ENCODE peak calls at places on chromosome 1, in seven cellular contexts. H is Calu3; L is stimulated activated CD4-positive, alpha-beta T cell treated with anti-CD3 and anti-CD28 coated beads, Interleukin-12 subunit alpha, Interleukin-12 subunit beta, amount 100 ng/mL, for 4 hours; W is myocyte; V is germinal center; B is substantia nigra; Q is NCI-H1105 treated with DMSO at 0.1 percent for 48 hours. I is an unnamed sample.

GRCh38 chr1:218467101-218467728 is 122.1 kb downstream of the TGFB2 start:
- DNase-seq in V (no peak), L (no peak), W (peak; percentile 77), H (no peak), Q (no peak), B (no peak), I (no peak)

GRCh38 chr1:75265792-75266191 is 131.6 kb downstream of the LHX8 start:
- DNase-seq in W (peak; percentile 22), Q (peak; percentile 69), L (no peak), B (no peak), H (peak; percentile 22), V (peak; percentile 8), I (no peak)

GRCh38 chr1:103371234-103371633 is 154.3 kb upstream of the RNPC3 start:
- DNase-seq in H (no peak), W (peak; percentile 60), B (no peak), Q (no peak), L (no peak), V (no peak), I (no peak)

GRCh38 chr1:45503462-45504360 is 3.6 kb downstream of the MMACHC start:
- DNase-seq in B (no peak), W (no peak), V (no peak), H (no peak), Q (no peak), L (no peak), I (no peak)

GRCh38 chr1:218330043-218330623 is 15.0 kb upstream of the TGFB2 start:
- DNase-seq in V (peak; percentile 27), L (no peak), W (peak; percentile 53), B (no peak), H (no peak), Q (peak; percentile 62), I (no peak)

GRCh38 chr1:206897175-206897574 is at the start of gene IL24:
- DNase-seq in H (no peak), Q (no peak), V (no peak), L (peak; percentile 42), W (no peak), B (no peak), I (no peak)

GRCh38 chr1:101451888-101452287 is 215.1 kb downstream of the S1PR1 start:
- DNase-seq in H (no peak), B (no peak), W (no peak), V (no peak), L (no peak), Q (no peak), I (no peak)

GRCh38 chr1:183822081-183822611 is 17.2 kb downstream of the RGL1 start:
- DNase-seq in V (no peak), B (no peak), H (no peak), W (no peak), L (no peak), Q (no peak), I (no peak)

GRCh38 chr1:67618285-67619018 is 66.5 kb upstream of the GADD45A start:
- DNase-seq in H (no peak), Q (no peak), W (peak; percentile 79), L (no peak), B (peak; percentile 15), V (no peak), I (no peak)

GRCh38 chr1:195096051-195096521 is 1512.2 kb downstream of the KCNT2 start:
- DNase-seq in H (no peak), B (no peak), W (no peak), L (no peak), V (no peak), Q (no peak), I (no peak)

GRCh38 chr1:247906504-247907047 is 11.2 kb downstream of the OR2W3 start:
- DNase-seq in W (peak; percentile 32), V (no peak), B (no peak), Q (no peak), L (peak; percentile 12), H (no peak), I (no peak)